ENCODE peak calls at places on chromosomes 12 and 14, in nine cellular contexts. S is stomach; H is fibroblast of lung; A is cardiac muscle cell; D is SK-N-SH; K is effector memory CD4-positive, alpha-beta T cell; J is Peyer's patch; I is CD4-positive, CD25-positive, alpha-beta regulatory T cell; L is prostate gland. G is an unnamed sample. For H3K27me3 and H3K4me1, the result is how much of the 10 kb centered on the place peaks cover.

GRCh38 chr12:47034661-47035060 is 44.8 kb upstream of the PCED1B start:
- DNase-seq in S (no peak), H (peak), A (peak), D (no peak), K (no peak), J (no peak), I (no peak), L (no peak), G (no peak)

GRCh38 chr12:2475984-2476383 is 318.8 kb upstream of the FKBP4 start:
- DNase-seq in S (no peak), H (no peak), A (no peak), D (no peak), K (no peak), J (no peak), I (no peak), L (no peak), G (no peak)

GRCh38 chr14:60514378-60515243 is 5.7 kb downstream of the SIX6 start:
- DNase-seq in S (no peak), H (no peak), A (peak), D (peak), K (no peak), J (no peak), I (no peak), L (no peak), G (no peak)

GRCh38 chr12:106135075-106135474 is 3.7 kb downstream of the NUAK1 start:
- DNase-seq in S (no peak), H (peak), A (peak), D (no peak), K (no peak), J (no peak), I (no peak), L (no peak), G (no peak)

GRCh38 chr14:71324767-71325272 is 417.6 kb downstream of the PCNX1 start:
- DNase-seq in S (no peak), H (no peak), A (peak), D (no peak), K (peak), J (no peak), I (peak), L (no peak), G (no peak)

GRCh38 chr12:4307593-4308333 is 13.2 kb upstream of the TIGAR start:
- DNase-seq in S (peak), H (peak), A (peak), D (peak), K (no peak), J (peak), I (no peak), L (peak), G (no peak)

GRCh38 chr14:54446201-54446693 is 5.1 kb upstream of the CNIH1 start:
- DNase-seq in S (no peak), H (peak), A (peak), D (no peak), K (no peak), J (peak), I (no peak), L (peak), G (no peak)

GRCh38 chr12:120965534-120966091 is 12.7 kb upstream of the HNF1A start:
- DNase-seq in S (no peak), H (no peak), A (no peak), D (no peak), K (no peak), J (no peak), I (no peak), L (no peak), G (no peak)

GRCh38 chr12:43277630-43278267 is 274.3 kb downstream of the ADAMTS20 start:
- DNase-seq in S (no peak), H (peak), A (peak), D (no peak), K (no peak), J (no peak), I (no peak), L (no peak), G (no peak)

GRCh38 chr12:114682101-114682919 is 1.7 kb downstream of the TBX3 start:
- DNase-seq in S (no peak), H (no peak), A (no peak), D (no peak), K (no peak), J (no peak), I (no peak), L (no peak), G (no peak)

GRCh38 chr14:100755649-100756048 is 29.0 kb downstream of the DLK1 start:
- DNase-seq in S (no peak), H (peak), A (no peak), D (no peak), K (no peak), J (no peak), I (no peak), L (no peak), G (no peak)

GRCh38 chr14:87522575-87522974 is 470.4 kb downstream of the GALC start:
- DNase-seq in S (no peak), H (no peak), A (no peak), D (no peak), K (no peak), J (no peak), I (no peak), L (no peak), G (no peak)

GRCh38 chr12:48988030-48988649 is 10.0 kb downstream of the WNT1 start:
- DNase-seq in S (peak), H (peak), A (peak), D (peak), K (peak), J (peak), I (peak), L (no peak), G (peak)

GRCh38 chr12:85468356-85469157 is 188.5 kb downstream of the ALX1 start:
- DNase-seq in S (peak), H (peak), A (peak), D (peak), K (no peak), J (no peak), I (no peak), L (peak), G (peak)

GRCh38 chr14:99035268-99035667 is 236.7 kb downstream of the BCL11B start:
- DNase-seq in S (no peak), H (peak), A (peak), D (no peak), K (no peak), J (peak), I (no peak), L (no peak), G (no peak)

GRCh38 chr14:51750542-51750941 is 98.8 kb downstream of the FRMD6 start:
- DNase-seq in S (no peak), H (no peak), A (no peak), D (peak), K (no peak), J (no peak), I (no peak), L (peak), G (no peak)

GRCh38 chr12:14952295-14952995 is 9.0 kb downstream of the ARHGDIB start:
- DNase-seq in S (no peak), H (peak), A (peak), D (no peak), K (peak), J (no peak), I (peak), L (no peak), G (peak)

GRCh38 chr12:114864688-114865685 is 181.0 kb upstream of the TBX3 start:
- DNase-seq in S (no peak), H (no peak), A (peak), D (no peak), K (no peak), J (no peak), I (no peak), L (no peak), G (no peak)

GRCh38 chr14:94372021-94372605 is 16.3 kb downstream of the SERPINA1 start:
- DNase-seq in S (peak), H (no peak), A (no peak), D (no peak), K (no peak), J (peak), I (no peak), L (no peak), G (no peak)

GRCh38 chr12:79206871-79207270 is 342.3 kb downstream of the SYT1 start:
- DNase-seq in S (no peak), H (no peak), A (no peak), D (no peak), K (no peak), J (no peak), I (no peak), L (no peak), G (no peak)

DNA sequence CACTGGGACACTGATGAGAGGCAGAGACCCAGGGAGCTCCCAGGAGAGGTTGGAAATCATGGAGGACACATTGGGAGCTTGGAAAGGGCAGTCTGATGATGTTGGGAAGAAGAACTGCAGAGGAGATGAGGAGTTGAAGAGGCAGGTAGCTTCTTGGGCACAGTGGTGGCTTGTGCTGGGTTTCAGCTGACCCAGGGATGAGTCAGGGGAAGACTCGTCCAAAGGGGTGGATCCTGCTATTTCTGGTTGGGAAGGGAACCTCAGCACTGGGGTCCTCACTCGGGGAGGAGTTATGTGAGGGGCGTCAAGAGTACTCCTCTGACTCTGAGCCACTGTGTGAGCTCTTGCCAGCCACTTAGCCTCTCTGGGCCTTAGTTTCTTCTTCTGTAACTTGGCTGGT is 11.5 kb downstream of the ADCY4 start:
- DNase-seq in S (no peak), H (no peak), A (no peak), D (no peak), K (no peak), J (no peak), I (no peak), L (no peak), G (no peak)
- H3K4me3 ChIP-seq in S (no peak), H (no peak), A (no peak), D (no peak), K (no peak), J (no peak), I (no peak), L (no peak), G (no peak)

GRCh38 chr14:72818998-72819397 is 74.9 kb downstream of the DPF3 start:
- DNase-seq in S (no peak), H (no peak), A (no peak), D (no peak), K (no peak), J (no peak), I (no peak), L (no peak), G (no peak)
- H3K27me3 ChIP-seq in S (under half), H (under half), A (under half), D (under half), K (under half), J (under half), I (under half), L (under half), G (under half)

DNA sequence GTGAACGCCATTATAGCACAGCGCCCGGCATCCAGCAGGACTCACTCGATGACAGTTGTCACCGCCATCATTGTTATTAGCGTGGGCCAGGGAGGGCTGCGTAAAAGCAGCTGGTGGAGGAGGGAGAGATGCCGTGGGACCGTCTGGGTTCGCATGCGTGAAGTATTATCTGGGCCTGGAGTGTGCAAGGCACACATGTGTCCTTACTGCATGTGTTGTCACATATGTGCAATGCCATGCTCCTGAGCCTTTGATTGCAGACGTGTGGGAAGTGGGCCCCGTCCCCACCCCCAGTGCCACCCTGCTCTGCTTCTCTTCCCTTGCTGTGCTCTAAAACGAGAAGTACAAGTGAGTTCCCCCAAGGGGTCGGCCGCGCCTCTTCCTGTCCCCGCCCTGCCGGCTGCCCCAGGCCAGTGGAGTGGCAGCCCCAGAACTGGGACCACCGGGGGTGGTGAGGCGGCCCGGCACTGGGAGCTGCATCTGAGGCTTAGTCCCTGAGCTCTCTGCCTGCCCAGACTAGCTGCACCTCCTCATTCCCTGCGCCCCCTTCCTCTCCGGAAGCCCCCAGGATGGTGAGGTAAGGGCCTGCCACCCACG is at the start of gene PTPN6:
- DNase-seq in S (peak), H (no peak), A (no peak), D (peak), K (no peak), J (peak), I (peak), L (no peak), G (peak)
- H3K4me1 ChIP-seq in S (under half), H (under half), A (under half), D (under half), K (half or more), J (under half), I (half or more), L (under half), G (half or more)

GRCh38 chr12:92927055-92927435 is 2.0 kb downstream of the EEA1 start:
- DNase-seq in S (no peak), H (peak), A (peak), D (peak), K (no peak), J (no peak), I (peak), L (no peak), G (no peak)

GRCh38 chr12:92927436-92928116 is 1.5 kb downstream of the EEA1 start:
- DNase-seq in S (no peak), H (peak), A (peak), D (no peak), K (no peak), J (no peak), I (peak), L (no peak), G (no peak)

GRCh38 chr12:92928431-92928961 is 599 bp downstream of the EEA1 start:
- DNase-seq in S (no peak), H (peak), A (peak), D (peak), K (peak), J (peak), I (peak), L (peak), G (peak)

GRCh38 chr12:92928962-92929915 is at the start of gene EEA1:
- DNase-seq in S (peak), H (peak), A (peak), D (peak), K (peak), J (peak), I (peak), L (peak), G (peak)

DNA sequence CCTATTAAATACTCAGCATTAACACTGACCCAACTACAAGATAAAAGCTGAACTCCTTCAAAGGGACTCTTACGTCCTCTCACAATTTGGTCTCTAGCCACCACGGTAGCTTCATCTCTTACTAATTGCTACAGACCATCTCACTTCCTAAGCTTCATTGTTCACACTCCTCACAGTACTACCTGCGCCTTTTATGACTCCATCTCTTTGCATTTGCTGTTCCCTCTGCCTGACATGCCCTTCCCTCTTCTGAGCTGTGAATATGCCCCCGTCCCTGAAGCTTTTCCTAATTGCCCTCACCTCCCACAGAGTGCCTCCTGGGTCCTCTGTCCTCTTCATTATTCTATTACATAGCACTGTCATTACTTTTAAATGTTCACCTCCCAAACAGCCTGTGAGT is 2.5 kb downstream of the EEA1 start:
- DNase-seq in S (no peak), H (no peak), A (no peak), D (no peak), K (no peak), J (no peak), I (no peak), L (no peak), G (no peak)
- H3K4me3 ChIP-seq in S (no peak), H (peak), A (no peak), D (no peak), K (peak), J (no peak), I (peak), L (no peak), G (peak)

GRCh38 chr14:21891921-21892320 is 218.3 kb upstream of the OR4E1 start:
- DNase-seq in S (no peak), H (no peak), A (no peak), D (no peak), K (no peak), J (no peak), I (no peak), L (no peak), G (no peak)
- H3K27me3 ChIP-seq in S (under half), H (under half), A (under half), D (under half), K (under half), J (under half), I (under half), L (under half), G (under half)

GRCh38 chr14:84209021-84209420 is 1320.9 kb upstream of the FLRT2 start:
- DNase-seq in S (no peak), H (no peak), A (no peak), D (no peak), K (no peak), J (no peak), I (no peak), L (no peak), G (no peak)

GRCh38 chr14:84202486-84202885 is 1327.5 kb upstream of the FLRT2 start:
- DNase-seq in S (no peak), H (no peak), A (no peak), D (no peak), K (no peak), J (no peak), I (no peak), L (no peak), G (no peak)

DNA sequence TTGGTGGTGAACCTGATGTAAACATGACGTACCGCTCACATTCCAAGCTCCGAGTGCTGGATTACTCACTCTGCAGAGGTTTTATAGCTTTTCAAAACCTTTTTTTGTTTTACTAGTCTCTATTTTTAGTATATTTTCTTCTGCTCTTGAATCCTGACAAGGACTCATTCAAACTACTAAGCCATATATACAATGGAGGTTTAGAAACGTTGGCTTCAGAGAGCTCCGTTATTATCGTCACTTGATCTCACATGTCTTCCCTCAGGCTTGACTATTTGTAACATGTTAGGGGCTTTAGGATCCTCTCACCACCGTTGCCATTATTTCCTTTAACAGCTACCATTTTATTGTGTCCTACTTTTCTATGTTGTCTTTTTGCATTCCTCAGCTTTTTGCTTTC is 1321.5 kb upstream of the FLRT2 start:
- DNase-seq in S (no peak), H (no peak), A (no peak), D (no peak), K (no peak), J (no peak), I (no peak), L (no peak), G (no peak)
- H3K4me1 ChIP-seq in S (under half), H (under half), A (under half), D (under half), K (under half), J (under half), I (under half), L (under half), G (under half)

G was measured in naive thymus-derived CD4-positive, alpha-beta T cell.